ENCODE peak calls at places on chromosome 21, in four cellular contexts. One of them, this sample, is unnamed. For H3K4me1 and H3K9me3, the result is how much of the 10 kb centered on the place peaks cover.

GRCh38 chr21:37758997-37759396 is 157.3 kb downstream of the KCNJ6 start:
- DNase-seq in fibroblast of lung: peak
- DNase-seq in MM.1S: peak
- DNase-seq in heart left ventricle: peak
- DNase-seq in this sample: no peak

GRCh38 chr21:36502365-36502764 is 22.4 kb upstream of the CLDN14 start:
- DNase-seq in MM.1S: no peak
- DNase-seq in fibroblast of lung: no peak
- DNase-seq in heart left ventricle: no peak
- DNase-seq in this sample: no peak

GRCh38 chr21:17045214-17045835 is 467.5 kb upstream of the CXADR start:
- DNase-seq in fibroblast of lung: peak
- DNase-seq in MM.1S: peak
- DNase-seq in heart left ventricle: no peak
- DNase-seq in this sample: no peak

GRCh38 chr21:31078216-31078615 is 39.9 kb upstream of the KRTAP19-8 start:
- DNase-seq in fibroblast of lung: no peak
- DNase-seq in MM.1S: no peak
- DNase-seq in heart left ventricle: no peak
- DNase-seq in this sample: no peak

GRCh38 chr21:34743831-34744230 is 75.0 kb downstream of the CLIC6 start:
- DNase-seq in heart left ventricle: no peak
- DNase-seq in MM.1S: no peak
- DNase-seq in fibroblast of lung: peak
- DNase-seq in this sample: no peak

GRCh38 chr21:26246073-26246472 is 75.5 kb upstream of the APP start:
- DNase-seq in fibroblast of lung: no peak
- DNase-seq in heart left ventricle: no peak
- DNase-seq in MM.1S: no peak
- DNase-seq in this sample: no peak

GRCh38 chr21:38434913-38435533 is 63.3 kb downstream of the ERG start:
- DNase-seq in heart left ventricle: no peak
- DNase-seq in MM.1S: no peak
- DNase-seq in fibroblast of lung: peak
- DNase-seq in this sample: no peak

GRCh38 chr21:35520869-35521268 is 471.8 kb upstream of the RUNX1 start:
- DNase-seq in fibroblast of lung: no peak
- DNase-seq in MM.1S: no peak
- DNase-seq in heart left ventricle: no peak
- DNase-seq in this sample: no peak

GRCh38 chr21:34594566-34595234 is 20.2 kb downstream of the RCAN1 start:
- DNase-seq in MM.1S: no peak
- DNase-seq in heart left ventricle: no peak
- DNase-seq in fibroblast of lung: no peak
- DNase-seq in this sample: no peak

GRCh38 chr21:33662046-33662445 is 19.7 kb downstream of the ITSN1 start:
- DNase-seq in MM.1S: no peak
- DNase-seq in fibroblast of lung: no peak
- DNase-seq in heart left ventricle: no peak
- DNase-seq in this sample: no peak

GRCh38 chr21:37231247-37231645 is 35.9 kb downstream of the VPS26C start:
- DNase-seq in heart left ventricle: no peak
- DNase-seq in fibroblast of lung: no peak
- DNase-seq in MM.1S: no peak
- DNase-seq in this sample: no peak

GRCh38 chr21:15564907-15565306 is 164.9 kb upstream of the USP25 start:
- DNase-seq in MM.1S: no peak
- DNase-seq in fibroblast of lung: no peak
- DNase-seq in heart left ventricle: no peak
- DNase-seq in this sample: no peak

GRCh38 chr21:29647353-29647781 is 292.4 kb downstream of the GRIK1 start:
- DNase-seq in fibroblast of lung: no peak
- DNase-seq in heart left ventricle: no peak
- DNase-seq in MM.1S: no peak
- DNase-seq in this sample: no peak

GRCh38 chr21:30044447-30045064 is 104.8 kb upstream of the GRIK1 start:
- DNase-seq in fibroblast of lung: peak
- DNase-seq in heart left ventricle: no peak
- DNase-seq in MM.1S: peak
- DNase-seq in this sample: no peak

GRCh38 chr21:30979054-30979453 is 59.2 kb downstream of the KRTAP19-8 start:
- DNase-seq in fibroblast of lung: no peak
- DNase-seq in heart left ventricle: no peak
- DNase-seq in MM.1S: peak
- DNase-seq in this sample: no peak

GRCh38 chr21:35988396-35989140 is 71.8 kb downstream of the SETD4 start:
- DNase-seq in MM.1S: no peak
- DNase-seq in fibroblast of lung: no peak
- DNase-seq in heart left ventricle: no peak
- DNase-seq in this sample: no peak

GRCh38 chr21:37675202-37675801 is 241.0 kb downstream of the KCNJ6 start:
- DNase-seq in heart left ventricle: peak
- DNase-seq in MM.1S: peak
- DNase-seq in fibroblast of lung: peak
- DNase-seq in this sample: peak

GRCh38 chr21:29904359-29905282 is 35.2 kb downstream of the GRIK1 start:
- DNase-seq in MM.1S: no peak
- DNase-seq in heart left ventricle: no peak
- DNase-seq in fibroblast of lung: peak
- DNase-seq in this sample: no peak

GRCh38 chr21:20265704-20266368 is 732.4 kb upstream of the NCAM2 start:
- DNase-seq in MM.1S: no peak
- DNase-seq in heart left ventricle: no peak
- DNase-seq in fibroblast of lung: no peak
- DNase-seq in this sample: no peak

GRCh38 chr21:36504067-36505058 is 24.4 kb upstream of the CLDN14 start:
- DNase-seq in heart left ventricle: no peak
- DNase-seq in fibroblast of lung: peak
- DNase-seq in MM.1S: peak
- DNase-seq in this sample: peak

GRCh38 chr21:14736162-14736561 is 190.0 kb upstream of the SAMSN1 start:
- DNase-seq in fibroblast of lung: no peak
- DNase-seq in MM.1S: peak
- DNase-seq in heart left ventricle: no peak
- DNase-seq in this sample: no peak

GRCh38 chr21:38322551-38322950 is 65.8 kb downstream of the KCNJ15 start:
- DNase-seq in MM.1S: no peak
- DNase-seq in fibroblast of lung: peak
- DNase-seq in heart left ventricle: no peak
- DNase-seq in this sample: no peak

GRCh38 chr21:36693144-36694040 is 5.5 kb upstream of the SIM2 start:
- DNase-seq in fibroblast of lung: no peak
- DNase-seq in heart left ventricle: no peak
- DNase-seq in MM.1S: no peak
- DNase-seq in this sample: no peak

GRCh38 chr21:26736449-26736848 is 108.8 kb downstream of the ADAMTS1 start:
- DNase-seq in heart left ventricle: no peak
- DNase-seq in MM.1S: no peak
- DNase-seq in fibroblast of lung: no peak
- DNase-seq in this sample: no peak

GRCh38 chr21:33070921-33071877 is 1.3 kb downstream of the OLIG1 start:
- DNase-seq in heart left ventricle: peak
- DNase-seq in MM.1S: peak
- DNase-seq in fibroblast of lung: peak
- DNase-seq in this sample: no peak

GRCh38 chr21:27192286-27192685 is 225.4 kb upstream of the ADAMTS5 start:
- DNase-seq in MM.1S: no peak
- DNase-seq in heart left ventricle: no peak
- DNase-seq in fibroblast of lung: peak
- DNase-seq in this sample: no peak

GRCh38 chr21:15491100-15491499 is 238.7 kb upstream of the USP25 start:
- DNase-seq in fibroblast of lung: no peak
- DNase-seq in MM.1S: no peak
- DNase-seq in heart left ventricle: no peak
- DNase-seq in this sample: no peak

GRCh38 chr21:21921410-21922232 is 923.4 kb downstream of the NCAM2 start:
- DNase-seq in heart left ventricle: no peak
- DNase-seq in fibroblast of lung: peak
- DNase-seq in MM.1S: peak
- DNase-seq in this sample: no peak

GRCh38 chr21:32826317-32827167 is 55.0 kb upstream of the PAXBP1 start:
- DNase-seq in heart left ventricle: no peak
- DNase-seq in MM.1S: peak
- DNase-seq in fibroblast of lung: peak
- DNase-seq in this sample: no peak

GRCh38 chr21:28090546-28090945 is 902.1 kb downstream of the LTN1 start:
- DNase-seq in heart left ventricle: no peak
- DNase-seq in MM.1S: no peak
- DNase-seq in fibroblast of lung: no peak
- DNase-seq in this sample: no peak

GRCh38 chr21:37370152-37371040 is 3.8 kb downstream of the DYRK1A start:
- DNase-seq in heart left ventricle: no peak
- DNase-seq in MM.1S: peak
- DNase-seq in fibroblast of lung: peak
- DNase-seq in this sample: no peak

GRCh38 chr21:45489480-45489982 is 52.7 kb downstream of the SLC19A1 start:
- DNase-seq in MM.1S: no peak
- DNase-seq in fibroblast of lung: no peak
- DNase-seq in heart left ventricle: no peak
- DNase-seq in this sample: no peak

GRCh38 chr21:45486443-45487160 is 55.6 kb downstream of the SLC19A1 start:
- DNase-seq in heart left ventricle: peak
- DNase-seq in fibroblast of lung: no peak
- DNase-seq in MM.1S: no peak
- DNase-seq in this sample: no peak

GRCh38 chr21:45487161-45487806 is 55.0 kb downstream of the SLC19A1 start:
- DNase-seq in heart left ventricle: peak
- DNase-seq in fibroblast of lung: no peak
- DNase-seq in MM.1S: no peak
- DNase-seq in this sample: no peak

GRCh38 chr21:45488839-45489479 is 53.3 kb downstream of the SLC19A1 start:
- DNase-seq in fibroblast of lung: no peak
- DNase-seq in heart left ventricle: no peak
- DNase-seq in MM.1S: no peak
- DNase-seq in this sample: no peak

GRCh38 chr21:45487891-45488600 is 54.2 kb downstream of the SLC19A1 start:
- DNase-seq in fibroblast of lung: no peak
- DNase-seq in MM.1S: no peak
- DNase-seq in heart left ventricle: no peak
- DNase-seq in this sample: no peak
- H3K4me1 ChIP-seq in fibroblast of lung: under half
- H3K4me1 ChIP-seq in MM.1S: under half
- H3K4me1 ChIP-seq in heart left ventricle: under half
- H3K4me1 ChIP-seq in this sample: under half

DNA sequence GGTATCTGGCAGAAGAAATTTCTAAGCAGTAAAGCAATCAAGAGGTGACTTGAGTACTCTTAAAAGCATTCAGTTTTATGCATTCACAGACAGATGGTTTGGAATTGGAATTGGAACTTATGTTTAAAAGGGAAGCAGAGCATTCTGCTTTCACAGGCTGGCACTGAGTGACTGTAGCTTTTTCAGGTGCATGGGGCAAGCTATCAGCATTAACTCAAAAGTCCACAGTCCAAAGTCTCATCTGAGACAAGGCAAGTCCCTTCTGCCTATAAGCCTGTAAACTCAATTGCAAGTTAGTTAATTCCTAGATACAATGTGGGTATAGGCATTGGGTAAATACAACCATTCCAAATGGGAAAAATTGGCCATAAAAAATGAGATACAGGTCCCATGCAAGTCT is 1620.3 kb downstream of the MRPL39 start:
- DNase-seq in fibroblast of lung: no peak
- DNase-seq in heart left ventricle: no peak
- DNase-seq in MM.1S: no peak
- DNase-seq in this sample: no peak
- H3K9me3 ChIP-seq in fibroblast of lung: under half
- H3K9me3 ChIP-seq in heart left ventricle: under half
- H3K9me3 ChIP-seq in MM.1S: under half
- H3K9me3 ChIP-seq in this sample: under half

DNA sequence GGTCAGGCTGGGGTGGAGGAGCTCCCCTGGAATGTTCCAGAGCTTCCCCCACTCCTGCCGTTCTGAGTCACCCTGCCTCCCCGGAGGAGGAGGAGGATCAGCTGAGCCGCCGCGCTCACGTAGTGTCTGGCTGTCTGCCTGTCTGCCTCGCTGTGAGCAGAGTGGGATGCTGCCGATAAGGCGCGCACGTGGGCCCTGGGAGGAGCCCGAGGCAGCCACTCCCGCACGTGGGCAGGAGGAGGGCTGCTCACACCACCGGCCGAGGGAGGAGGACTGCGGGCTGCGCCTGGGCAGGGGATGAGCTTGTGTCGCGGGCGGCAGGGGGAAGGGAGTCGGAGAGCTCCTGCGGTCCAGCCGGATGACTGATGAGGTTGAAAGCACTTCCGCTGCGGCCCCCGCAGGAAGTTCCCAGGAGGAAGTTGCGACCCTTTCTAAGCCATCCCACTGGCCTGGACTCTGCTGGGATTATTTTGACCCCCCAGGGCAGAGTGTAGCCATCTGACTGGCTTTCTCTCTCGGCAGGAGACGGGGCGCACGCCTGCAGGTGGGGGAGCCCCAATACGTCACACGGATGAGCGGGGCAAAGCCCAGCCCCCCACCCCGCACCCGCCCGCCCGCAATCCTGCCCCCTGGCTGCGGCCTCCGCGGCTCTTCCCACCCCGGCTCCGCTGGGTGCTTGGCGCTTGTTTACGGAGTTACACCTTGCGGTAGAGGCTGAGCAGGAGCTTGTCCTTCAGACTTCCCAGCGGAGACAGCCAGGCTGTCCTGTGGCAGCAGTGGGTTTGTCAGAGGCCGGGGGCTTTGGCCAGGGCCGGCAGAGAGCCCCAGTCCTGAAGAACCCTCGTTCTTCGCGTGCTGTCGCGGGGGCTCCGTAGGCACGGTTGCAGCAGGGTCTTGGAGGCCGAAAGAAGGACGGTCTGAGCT is 9.8 kb downstream of the PDXK start:
- DNase-seq in heart left ventricle: peak
- DNase-seq in MM.1S: no peak
- DNase-seq in fibroblast of lung: peak
- DNase-seq in this sample: peak
- H3K4me1 ChIP-seq in heart left ventricle: under half
- H3K4me1 ChIP-seq in MM.1S: under half
- H3K4me1 ChIP-seq in fibroblast of lung: under half
- H3K4me1 ChIP-seq in this sample: under half

GRCh38 chr21:25024639-25025038 is 582.6 kb downstream of the MRPL39 start:
- DNase-seq in MM.1S: no peak
- DNase-seq in fibroblast of lung: no peak
- DNase-seq in heart left ventricle: no peak
- DNase-seq in this sample: no peak

GRCh38 chr21:25031750-25032149 is 575.5 kb downstream of the MRPL39 start:
- DNase-seq in heart left ventricle: no peak
- DNase-seq in MM.1S: no peak
- DNase-seq in fibroblast of lung: no peak
- DNase-seq in this sample: no peak

GRCh38 chr21:25025596-25025995 is 581.7 kb downstream of the MRPL39 start:
- DNase-seq in MM.1S: no peak
- DNase-seq in fibroblast of lung: no peak
- DNase-seq in heart left ventricle: no peak
- DNase-seq in this sample: no peak

DNA sequence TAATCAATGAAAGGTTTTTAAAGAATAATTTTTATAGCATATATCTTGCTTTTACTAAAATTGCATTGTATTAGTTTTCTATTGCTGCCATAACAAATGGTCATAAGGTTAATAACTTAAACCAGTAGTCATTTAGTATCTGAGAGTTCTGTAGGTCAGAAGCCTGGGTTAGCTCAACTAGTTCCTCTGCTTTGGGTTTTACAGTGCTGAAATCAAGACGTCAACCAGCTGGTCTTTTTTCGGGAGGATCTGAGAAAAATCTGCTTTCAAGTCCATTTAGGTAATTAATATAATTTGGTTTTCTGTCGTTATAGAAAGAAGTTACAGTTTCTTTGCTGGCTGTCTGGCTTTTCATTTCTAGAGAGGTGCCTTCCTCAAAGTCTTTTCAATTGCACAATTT is 577.7 kb downstream of the MRPL39 start:
- DNase-seq in fibroblast of lung: no peak
- DNase-seq in heart left ventricle: no peak
- DNase-seq in MM.1S: no peak
- DNase-seq in this sample: no peak
- H3K9me3 ChIP-seq in fibroblast of lung: under half
- H3K9me3 ChIP-seq in heart left ventricle: under half
- H3K9me3 ChIP-seq in MM.1S: under half
- H3K9me3 ChIP-seq in this sample: under half